ENCODE peak calls at places on chromosomes 6 and 20, in five cellular contexts. T is fibroblast of mammary gland, R is NCI-H526 treated with DMSO at 0.1 percent for 48 hours, N is GM12864, L is PC-9. H is an unnamed sample.

GRCh38 chr6:40791004-40791403 is 203.8 kb upstream of the LRFN2 start:
- DNase-seq in T (no peak), R (no peak), N (no peak), L (no peak), H (no peak)

GRCh38 chr20:1185781-1186334 is 1.1 kb upstream of the TMEM74B start:
- DNase-seq in T (peak), R (peak), N (no peak), L (no peak), H (no peak)

GRCh38 chr6:163814494-163815364 is 400.2 kb downstream of the QKI start:
- DNase-seq in T (peak), R (no peak), N (no peak), L (no peak), H (no peak)

GRCh38 chr20:50980071-50980681 is 21.6 kb downstream of the MOCS3 start:
- DNase-seq in T (peak), R (no peak), N (no peak), L (peak), H (no peak)

GRCh38 chr20:48350291-48350988 is 477.4 kb downstream of the PREX1 start:
- DNase-seq in T (peak), R (no peak), N (no peak), L (no peak), H (no peak)

GRCh38 chr6:36755435-36756348 is 58.1 kb downstream of the RAB44 start:
- DNase-seq in T (peak), R (no peak), N (peak), L (peak), H (no peak)

GRCh38 chr20:17904027-17904426 is 64.6 kb downstream of the SNX5 start:
- DNase-seq in T (no peak), R (no peak), N (peak), L (no peak), H (no peak)

GRCh38 chr20:33679758-33680485 is 5.7 kb upstream of the NECAB3 start:
- DNase-seq in T (no peak), R (no peak), N (peak), L (peak), H (no peak)